ENCODE peak calls at places on chromosomes 2 and 18, in four cellular contexts. One of them, this sample, is unnamed.

GRCh38 chr2:54206596-54206995 is 49.4 kb downstream of the TSPYL6 start:
- DNase-seq in neural crest cell: no peak
- DNase-seq in sigmoid colon: no peak
- DNase-seq in GM20000: peak; percentile 38
- DNase-seq in this sample: no peak

GRCh38 chr2:150192701-150193100 is 294.8 kb downstream of the RND3 start:
- DNase-seq in neural crest cell: no peak
- DNase-seq in GM20000: no peak
- DNase-seq in sigmoid colon: no peak
- DNase-seq in this sample: no peak

GRCh38 chr2:96359310-96359709 is 23.7 kb downstream of the NCAPH start:
- DNase-seq in neural crest cell: no peak
- DNase-seq in GM20000: no peak
- DNase-seq in sigmoid colon: no peak
- DNase-seq in this sample: no peak

GRCh38 chr2:120109186-120110061 is 96.5 kb downstream of the EPB41L5 start:
- DNase-seq in GM20000: peak; percentile 23
- DNase-seq in neural crest cell: no peak
- DNase-seq in sigmoid colon: no peak
- DNase-seq in this sample: no peak

GRCh38 chr18:3655637-3656050 is 205.7 kb downstream of the TGIF1 start:
- DNase-seq in neural crest cell: no peak
- DNase-seq in sigmoid colon: no peak
- DNase-seq in GM20000: no peak
- DNase-seq in this sample: no peak

GRCh38 chr18:30618567-30618966 is 424.0 kb downstream of the DSC3 start:
- DNase-seq in sigmoid colon: no peak
- DNase-seq in neural crest cell: no peak
- DNase-seq in GM20000: no peak
- DNase-seq in this sample: no peak

GRCh38 chr2:19900536-19901200 is 1.1 kb downstream of the TTC32 start:
- DNase-seq in neural crest cell: no peak
- DNase-seq in GM20000: no peak
- DNase-seq in sigmoid colon: no peak
- DNase-seq in this sample: no peak

GRCh38 chr2:38736035-38736320 is 15.2 kb downstream of the SRSF7 start:
- DNase-seq in neural crest cell: no peak
- DNase-seq in GM20000: no peak
- DNase-seq in sigmoid colon: no peak
- DNase-seq in this sample: no peak

GRCh38 chr2:100380681-100381080 is 36.8 kb downstream of the CHST10 start:
- DNase-seq in neural crest cell: no peak
- DNase-seq in sigmoid colon: no peak
- DNase-seq in GM20000: no peak
- DNase-seq in this sample: no peak

GRCh38 chr18:74665905-74666304 is 68.2 kb downstream of the ZNF407 start:
- DNase-seq in sigmoid colon: no peak
- DNase-seq in GM20000: no peak
- DNase-seq in neural crest cell: no peak
- DNase-seq in this sample: no peak

GRCh38 chr2:172995323-172996244 is 80.1 kb upstream of the MAP3K20 start:
- DNase-seq in GM20000: no peak
- DNase-seq in neural crest cell: no peak
- DNase-seq in sigmoid colon: no peak
- DNase-seq in this sample: no peak

GRCh38 chr18:48797841-48798255 is 152.9 kb downstream of the SMAD7 start:
- DNase-seq in neural crest cell: no peak
- DNase-seq in GM20000: no peak
- DNase-seq in sigmoid colon: peak; percentile 55
- DNase-seq in this sample: no peak

GRCh38 chr2:38551171-38551570 is 51.6 kb downstream of the HNRNPLL start:
- DNase-seq in sigmoid colon: no peak
- DNase-seq in GM20000: no peak
- DNase-seq in neural crest cell: no peak
- DNase-seq in this sample: no peak

GRCh38 chr2:128585706-128586105 is 267.0 kb upstream of the HS6ST1 start:
- DNase-seq in sigmoid colon: no peak
- DNase-seq in GM20000: no peak
- DNase-seq in neural crest cell: no peak
- DNase-seq in this sample: no peak

GRCh38 chr2:54665436-54665856 is 58.0 kb upstream of the EML6 start:
- DNase-seq in neural crest cell: peak; percentile 47
- DNase-seq in sigmoid colon: no peak
- DNase-seq in GM20000: peak; percentile 41
- DNase-seq in this sample: peak; percentile 47

GRCh38 chr2:126831234-126832005 is 67.3 kb upstream of the TEX51 start:
- DNase-seq in sigmoid colon: peak; percentile 32
- DNase-seq in GM20000: no peak
- DNase-seq in neural crest cell: no peak
- DNase-seq in this sample: no peak

GRCh38 chr2:227447606-227448005 is 24.4 kb upstream of the AGFG1 start:
- DNase-seq in sigmoid colon: no peak
- DNase-seq in GM20000: no peak
- DNase-seq in neural crest cell: no peak
- DNase-seq in this sample: no peak

GRCh38 chr2:27591745-27592144 is 8.9 kb downstream of the ZNF512 start:
- DNase-seq in sigmoid colon: no peak
- DNase-seq in GM20000: no peak
- DNase-seq in neural crest cell: no peak
- DNase-seq in this sample: no peak

GRCh38 chr18:73288813-73289212 is 421.0 kb upstream of the NETO1 start:
- DNase-seq in sigmoid colon: no peak
- DNase-seq in neural crest cell: no peak
- DNase-seq in GM20000: no peak
- DNase-seq in this sample: no peak

This sample was measured in iPS DF 19.7.